ENCODE peak calls at places on chromosomes 7 and 10, in five cellular contexts. V, C, Y, L and W are unnamed samples.

GRCh38 chr7:8129323-8129659 is 132.7 kb downstream of the ICA1 start:
- DNase-seq in L (no peak), C (no peak), Y (no peak), V (no peak), W (no peak)

GRCh38 chr7:46725838-46726237 is 804.8 kb upstream of the IGFBP3 start:
- DNase-seq in Y (no peak), V (peak), C (no peak), L (no peak), W (no peak)

GRCh38 chr10:97427571-97428179 is 1.7 kb downstream of the PGAM1 start:
- DNase-seq in L (no peak), V (peak), C (peak), Y (no peak), W (no peak)

GRCh38 chr7:20290505-20291111 is 40.1 kb upstream of the ITGB8 start:
- DNase-seq in C (no peak), V (no peak), Y (no peak), L (no peak), W (no peak)

GRCh38 chr7:71626206-71626605 is 494.3 kb downstream of the GALNT17 start:
- DNase-seq in C (no peak), V (no peak), L (no peak), Y (no peak), W (no peak)

GRCh38 chr10:66928791-66929190 is 3.0 kb downstream of the LRRTM3 start:
- DNase-seq in V (no peak), L (no peak), C (no peak), Y (no peak), W (no peak)

GRCh38 chr10:44993922-44994751 is 6.6 kb upstream of the ZNF22 start:
- DNase-seq in V (peak), L (no peak), C (no peak), Y (no peak), W (no peak)

GRCh38 chr10:75263806-75264205 is 28.0 kb upstream of the COMTD1 start:
- DNase-seq in Y (no peak), L (no peak), V (no peak), C (peak), W (no peak)

GRCh38 chr10:70750156-70750703 is 34.9 kb downstream of the TBATA start:
- DNase-seq in C (no peak), L (no peak), V (no peak), Y (no peak), W (no peak)

GRCh38 chr7:121985476-121985875 is 112.5 kb downstream of the PTPRZ1 start:
- DNase-seq in C (no peak), V (no peak), L (no peak), Y (no peak), W (no peak)

GRCh38 chr10:23917251-23917908 is 291.6 kb upstream of the KIAA1217 start:
- DNase-seq in L (no peak), Y (no peak), V (no peak), C (no peak), W (no peak)

GRCh38 chr7:91397099-91397498 is 132.9 kb downstream of the FZD1 start:
- DNase-seq in C (no peak), V (no peak), Y (no peak), L (no peak), W (no peak)

GRCh38 chr10:131737543-131738395 is 163.0 kb upstream of the PPP2R2D start:
- DNase-seq in V (no peak), Y (no peak), L (no peak), C (peak), W (no peak)

GRCh38 chr7:521221-522070 is 1.8 kb upstream of the PDGFA start:
- DNase-seq in Y (no peak), C (peak), V (peak), L (no peak), W (peak)

GRCh38 chr7:30082686-30083085 is 52.1 kb upstream of the MTURN start:
- DNase-seq in L (no peak), Y (no peak), V (no peak), C (no peak), W (no peak)

GRCh38 chr7:102106625-102107024 is 180.0 kb upstream of the SH2B2 start:
- DNase-seq in L (no peak), V (no peak), Y (no peak), C (no peak), W (no peak)

GRCh38 chr10:71865561-71866041 is 14.6 kb upstream of the PSAP start:
- DNase-seq in C (no peak), L (no peak), Y (no peak), V (no peak), W (no peak)

GRCh38 chr10:130805635-130806030 is 505.9 kb downstream of the TCERG1L start:
- DNase-seq in V (no peak), C (no peak), L (no peak), Y (no peak), W (no peak)

GRCh38 chr7:6232534-6232933 is 39.9 kb downstream of the CYTH3 start:
- DNase-seq in V (peak), C (peak), Y (no peak), L (no peak), W (no peak)

GRCh38 chr10:132634241-132634946 is 96.8 kb downstream of the INPP5A start:
- DNase-seq in Y (no peak), L (no peak), C (no peak), V (no peak), W (no peak)

GRCh38 chr7:44639701-44640321 is 33.4 kb downstream of the OGDH start:
- DNase-seq in Y (no peak), C (no peak), L (peak), V (peak), W (no peak)

GRCh38 chr10:104028146-104028545 is 57.5 kb downstream of the COL17A1 start:
- DNase-seq in Y (no peak), V (no peak), L (peak), C (no peak), W (no peak)

GRCh38 chr7:2526659-2527504 is 7.3 kb downstream of the LFNG start:
- DNase-seq in C (no peak), L (no peak), Y (no peak), V (no peak), W (no peak)

GRCh38 chr10:51399840-51400239 is 299.6 kb downstream of the CSTF2T start:
- DNase-seq in C (no peak), L (no peak), Y (no peak), V (no peak), W (no peak)

GRCh38 chr7:158407581-158408331 is 179.9 kb downstream of the PTPRN2 start:
- DNase-seq in L (peak), Y (no peak), C (no peak), V (no peak), W (no peak)

GRCh38 chr7:78039791-78040776 is 241.5 kb downstream of the PHTF2 start:
- DNase-seq in C (peak), V (peak), Y (peak), L (peak), W (peak)

GRCh38 chr10:1737222-1738061 is at the start of gene ADARB2:
- DNase-seq in V (no peak), Y (peak), L (no peak), C (peak), W (peak)

GRCh38 chr10:89846786-89847185 is 145.4 kb downstream of the KIF20B start:
- DNase-seq in C (no peak), Y (no peak), V (no peak), L (no peak), W (no peak)

GRCh38 chr7:85025312-85025756 is 161.5 kb downstream of the SEMA3D start:
- DNase-seq in L (no peak), Y (no peak), C (peak), V (peak), W (no peak)

GRCh38 chr7:136911362-136911761 is 42.9 kb downstream of the CHRM2 start:
- DNase-seq in C (no peak), V (no peak), Y (no peak), L (no peak), W (no peak)

GRCh38 chr7:69610675-69611037 is 12.4 kb downstream of the AUTS2 start:
- DNase-seq in Y (no peak), C (no peak), L (no peak), V (no peak), W (no peak)

DNA sequence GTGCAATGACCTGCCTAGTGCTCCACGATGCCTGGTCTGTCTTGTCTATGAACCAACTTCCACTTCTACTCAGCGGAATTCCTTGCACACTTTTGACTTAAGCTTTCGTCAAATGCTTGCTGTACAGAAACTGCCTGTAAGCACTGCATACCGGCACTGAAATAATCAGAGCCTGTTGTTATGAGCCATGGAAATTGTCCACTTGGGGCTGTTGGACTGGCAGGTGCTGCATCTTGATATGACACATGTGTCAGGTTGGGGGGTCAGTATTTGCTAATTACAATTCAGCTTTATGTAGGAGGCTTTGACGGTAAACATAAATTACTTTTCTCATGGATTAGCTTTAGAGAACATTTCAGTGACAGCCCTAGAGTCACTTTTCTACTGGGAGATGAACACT is 32.0 kb upstream of the KLF6 start:
- DNase-seq in V (no peak), L (no peak), C (no peak), Y (no peak), W (no peak)
- TF ChIP-seq POLR2AphosphoS5 in V (no peak), L (no peak), C (no peak), Y (no peak), W (no peak)

GRCh38 chr10:21273400-21273968 is 252.0 kb downstream of the SKIDA1 start:
- DNase-seq in L (no peak), Y (no peak), V (no peak), C (no peak), W (no peak)

GRCh38 chr10:21270976-21271375 is 254.5 kb downstream of the SKIDA1 start:
- DNase-seq in V (no peak), C (no peak), L (no peak), Y (no peak), W (no peak)

GRCh38 chr10:21278491-21279216 is 246.8 kb downstream of the SKIDA1 start:
- DNase-seq in V (peak), Y (peak), C (peak), L (peak), W (peak)

DNA sequence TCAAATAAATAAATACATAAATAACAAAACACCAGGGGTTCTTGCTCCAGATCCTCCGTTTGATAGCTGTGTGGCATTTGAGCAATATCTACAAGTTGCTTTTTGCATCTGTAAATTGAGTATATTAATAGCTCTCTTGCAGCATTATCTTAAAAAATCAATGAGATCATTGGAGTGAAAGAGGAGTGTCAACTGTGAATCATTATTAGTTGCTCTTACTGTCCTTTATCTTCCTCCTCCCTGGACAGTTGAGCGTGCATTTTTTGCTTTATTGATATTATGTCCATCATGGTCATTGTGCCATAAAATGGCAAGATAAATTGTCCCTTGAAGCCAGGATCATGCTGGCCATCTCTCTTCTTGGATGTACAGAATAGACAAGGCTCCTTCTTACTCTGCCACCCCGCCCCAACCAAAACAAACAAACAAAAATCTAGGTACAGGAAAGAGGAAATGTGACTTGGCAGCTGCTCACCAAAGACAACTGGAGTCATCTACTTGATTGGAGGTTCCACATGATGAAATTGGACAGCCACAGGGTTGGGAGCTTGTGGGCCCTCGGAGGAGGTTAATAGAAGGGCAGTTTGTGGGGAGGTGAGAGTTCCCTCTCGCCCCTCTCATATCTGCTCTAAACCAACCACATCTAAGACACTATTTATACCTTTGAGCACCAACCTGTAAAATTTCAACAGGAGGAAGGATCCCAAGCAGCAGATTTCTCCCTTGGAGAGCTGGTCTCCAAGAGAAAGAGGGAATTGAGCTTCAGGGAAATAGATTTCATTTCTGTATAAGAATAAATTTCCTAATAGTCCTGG is 252.7 kb downstream of the SKIDA1 start:
- DNase-seq in Y (no peak), V (no peak), L (no peak), C (no peak), W (no peak)
- TF ChIP-seq POLR2AphosphoS5 in Y (no peak), V (no peak), L (no peak), C (no peak), W (no peak)

GRCh38 chr10:56360967-56361841 is at the start of gene ZWINT:
- DNase-seq in L (peak), C (peak), Y (peak), V (peak), W (peak)
- TF ChIP-seq POLR2AphosphoS5 in L (peak), C (peak), Y (peak), V (peak), W (peak)

DNA sequence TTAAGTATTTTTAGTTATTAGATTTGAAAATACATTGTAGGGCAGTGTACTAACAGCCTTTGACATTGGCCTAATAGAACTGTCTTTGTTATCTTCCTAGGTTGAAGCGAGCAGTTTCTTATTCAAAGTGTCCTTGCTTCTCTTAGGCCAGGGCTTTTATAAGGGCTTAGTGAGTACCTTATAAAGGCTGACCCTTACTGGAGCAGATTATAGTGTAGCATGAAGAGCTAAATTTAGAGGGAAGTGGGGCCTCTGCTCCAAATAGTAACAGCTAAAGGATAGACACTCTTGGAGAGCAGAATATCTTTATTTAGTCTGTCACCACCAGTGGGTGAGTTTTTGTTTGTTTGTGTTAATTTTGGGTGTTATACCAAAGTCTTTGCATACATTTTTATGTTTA is 15.9 kb downstream of the BZW2 start:
- DNase-seq in L (no peak), C (no peak), Y (no peak), V (no peak), W (no peak)
- TF ChIP-seq POLR2AphosphoS5 in L (no peak), C (no peak), Y (no peak), V (no peak), W (no peak)

GRCh38 chr7:129853661-129854268 is 99.0 kb downstream of the UBE2H start:
- DNase-seq in V (peak), Y (no peak), L (peak), C (no peak), W (no peak)
- TF ChIP-seq POLR2AphosphoS5 in V (peak), Y (no peak), L (no peak), C (no peak), W (no peak)

DNA sequence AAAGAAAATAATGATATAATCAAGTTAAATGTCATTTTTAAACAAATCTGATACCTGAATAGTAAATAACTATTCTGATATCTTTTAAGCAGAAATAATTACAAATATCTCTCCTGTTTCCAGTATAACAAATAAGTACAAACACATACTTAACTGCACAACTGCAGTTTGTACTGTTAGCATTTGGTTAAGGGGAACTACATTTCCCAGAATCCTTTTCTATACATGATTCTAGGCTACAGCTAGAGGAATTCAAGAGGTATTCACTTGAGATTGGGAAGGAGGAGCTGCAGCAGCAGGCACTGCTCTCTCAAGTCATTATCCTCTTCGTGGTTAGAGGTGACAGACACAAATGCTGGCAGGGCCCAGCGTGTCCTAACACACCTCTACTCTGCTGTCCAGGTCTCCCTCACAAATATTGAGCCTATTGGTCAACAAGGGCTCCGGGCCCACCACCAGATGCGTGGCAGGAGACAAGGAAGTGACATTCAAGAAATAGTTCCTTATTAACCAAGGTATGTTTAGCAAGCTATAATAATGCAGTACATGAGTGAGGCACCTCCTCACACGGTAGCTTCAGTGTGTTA is 255.1 kb upstream of the MKLN1 start:
- DNase-seq in V (peak), L (no peak), Y (no peak), C (no peak), W (no peak)
- TF ChIP-seq POLR2AphosphoS5 in V (no peak), L (no peak), Y (no peak), C (no peak), W (no peak)

GRCh38 chr7:94650652-94651051 is 5.3 kb downstream of the SGCE start:
- DNase-seq in Y (no peak), V (no peak), C (no peak), L (no peak), W (no peak)
- TF ChIP-seq POLR2AphosphoS5 in Y (no peak), V (no peak), C (no peak), L (no peak), W (no peak)